ENCODE peak calls at places on chromosomes 6 and 20, in nine cellular contexts. P is body of pancreas, R is AG08395, Z is RWPE1, U is midbrain, O is iris pigment epithelial cell, H is renal cortical epithelial cell, C is cardiac fibroblast, G is NAMALWA. L is an unnamed sample.

GRCh38 chr6:97215157-97215769 is 67.8 kb downstream of the MMS22L start:
- DNase-seq in C (peak), O (peak), P (peak), G (peak), R (peak), Z (no peak), H (peak), U (peak), L (peak)

GRCh38 chr20:39605361-39605760 is 643.2 kb downstream of the DHX35 start:
- DNase-seq in Z (no peak), U (no peak), H (no peak), O (no peak), R (no peak), C (no peak), P (no peak), G (no peak), L (no peak)

GRCh38 chr6:124962617-124963415 is 579 bp downstream of the RNF217 start:
- DNase-seq in R (peak), U (peak), H (no peak), P (peak), G (no peak), C (peak), Z (no peak), O (peak), L (peak)

GRCh38 chr6:6682225-6682624 is 93.7 kb downstream of the LY86 start:
- DNase-seq in H (peak), U (no peak), O (no peak), R (no peak), Z (no peak), C (no peak), P (peak), G (no peak), L (no peak)

GRCh38 chr20:38997622-38998021 is 35.5 kb downstream of the DHX35 start:
- DNase-seq in C (no peak), U (no peak), R (no peak), G (peak), H (no peak), Z (no peak), O (no peak), P (no peak), L (no peak)

GRCh38 chr6:53520320-53520928 is 24.5 kb downstream of the GCLC start:
- DNase-seq in Z (no peak), U (no peak), P (no peak), R (no peak), H (no peak), G (no peak), O (no peak), C (no peak), L (no peak)

GRCh38 chr6:68235192-68235812 is 399.8 kb upstream of the ADGRB3 start:
- DNase-seq in G (no peak), C (peak), O (peak), P (no peak), Z (no peak), U (peak), H (peak), R (no peak), L (no peak)

GRCh38 chr6:107080036-107080435 is 35.3 kb downstream of the BEND3 start:
- DNase-seq in C (peak), H (no peak), P (no peak), R (no peak), U (no peak), O (no peak), Z (no peak), G (peak), L (no peak)

GRCh38 chr20:63976980-63977391 is 2.5 kb downstream of the SAMD10 start:
- DNase-seq in C (no peak), H (no peak), U (no peak), Z (no peak), O (no peak), G (no peak), R (no peak), P (no peak), L (no peak)

GRCh38 chr6:146287691-146288369 is 255.8 kb upstream of the RAB32 start:
- DNase-seq in C (peak), H (no peak), R (no peak), P (no peak), Z (no peak), U (no peak), G (no peak), O (peak), L (no peak)

GRCh38 chr20:54897787-54898186 is 422.4 kb downstream of the DOK5 start:
- DNase-seq in C (no peak), O (no peak), Z (no peak), R (no peak), H (no peak), P (no peak), U (no peak), G (no peak), L (no peak)

GRCh38 chr6:42046491-42047219 is 3.7 kb upstream of the TAF8 start:
- DNase-seq in O (peak), H (peak), U (no peak), R (no peak), G (no peak), Z (no peak), P (no peak), C (peak), L (no peak)

GRCh38 chr6:147922764-147923163 is 414.3 kb downstream of the SAMD5 start:
- DNase-seq in H (no peak), U (no peak), P (no peak), C (no peak), G (no peak), R (no peak), O (no peak), Z (no peak), L (no peak)

GRCh38 chr6:144574796-144575195 is 289.7 kb downstream of the UTRN start:
- DNase-seq in P (no peak), R (no peak), G (no peak), Z (no peak), U (no peak), C (no peak), O (no peak), H (no peak), L (no peak)

GRCh38 chr6:100446922-100447899 is 17.5 kb downstream of the SIM1 start:
- DNase-seq in G (no peak), O (no peak), H (no peak), P (no peak), U (no peak), R (no peak), Z (no peak), C (peak), L (no peak)

GRCh38 chr6:155050311-155050710 is 55.2 kb downstream of the TIAM2 start:
- DNase-seq in U (no peak), G (no peak), P (no peak), O (peak), Z (no peak), H (no peak), C (peak), R (no peak), L (no peak)

GRCh38 chr6:170124836-170125235 is 166.0 kb downstream of the DLL1 start:
- DNase-seq in R (no peak), G (no peak), C (no peak), U (no peak), H (peak), P (peak), O (no peak), Z (peak), L (peak)

GRCh38 chr6:11241793-11242201 is 9.3 kb upstream of the NEDD9 start:
- DNase-seq in O (no peak), G (no peak), R (no peak), P (peak), Z (no peak), H (peak), C (peak), U (peak), L (peak)

L was measured in ecto neural progenitor cell.